ENCODE peak calls at places on chromosomes 7 and 10, in five cellular contexts. G is midbrain, P is cardiac fibroblast, E is erythroblast, O is T follicular helper cell. H is an unnamed sample.

GRCh38 chr10:73763343-73763742 is 18.5 kb upstream of the CHCHD1 start:
- DNase-seq in P (no peak), E (no peak), G (no peak), O (no peak), H (peak)

GRCh38 chr10:81920213-81920829 is 45.3 kb downstream of the NRG3 start:
- DNase-seq in G (no peak), P (peak), O (no peak), E (peak), H (no peak)

GRCh38 chr7:107708956-107709355 is 35.0 kb upstream of the CBLL1 start:
- DNase-seq in E (no peak), P (peak), G (no peak), O (no peak), H (no peak)

GRCh38 chr7:48147078-48147591 is 24.1 kb upstream of the ABCA13 start:
- DNase-seq in E (no peak), G (no peak), O (no peak), P (no peak), H (no peak)

GRCh38 chr7:5139998-5140397 is 50.0 kb upstream of the WIPI2 start:
- DNase-seq in G (peak), O (no peak), P (peak), E (peak), H (no peak)

GRCh38 chr7:107404740-107405537 is 64.9 kb upstream of the GPR22 start:
- DNase-seq in E (no peak), P (no peak), G (peak), O (no peak), H (no peak)

GRCh38 chr10:131698986-131699385 is 201.8 kb upstream of the PPP2R2D start:
- DNase-seq in O (no peak), G (no peak), P (no peak), E (no peak), H (no peak)

GRCh38 chr7:157585113-157585861 is 248.5 kb downstream of the DNAJB6 start:
- DNase-seq in O (no peak), G (no peak), E (no peak), P (no peak), H (no peak)

GRCh38 chr10:4354382-4354812 is 471.6 kb upstream of the AKR1E2 start:
- DNase-seq in P (peak), O (no peak), G (no peak), E (no peak), H (no peak)

GRCh38 chr10:133353202-133353959 is 4.4 kb downstream of the FUOM start:
- DNase-seq in P (no peak), G (no peak), E (no peak), O (no peak), H (no peak)

GRCh38 chr7:131655866-131656265 is 99.4 kb upstream of the PODXL start:
- DNase-seq in O (no peak), P (no peak), E (no peak), G (no peak), H (no peak)

GRCh38 chr7:56097700-56098099 is 4.9 kb upstream of the PHKG1 start:
- DNase-seq in G (no peak), O (no peak), E (peak), P (peak), H (no peak)

GRCh38 chr7:2504128-2504817 is 15.3 kb upstream of the LFNG start:
- DNase-seq in P (no peak), E (no peak), G (no peak), O (no peak), H (no peak)

GRCh38 chr10:132929953-132930640 is 12.3 kb downstream of the CFAP46 start:
- DNase-seq in E (no peak), G (no peak), O (no peak), P (no peak), H (no peak)

GRCh38 chr10:117541909-117542705 is 439 bp upstream of the EMX2 start:
- DNase-seq in E (peak), P (peak), G (peak), O (no peak), H (no peak)

GRCh38 chr7:103810112-103810744 is 179.2 kb downstream of the RELN start:
- DNase-seq in E (peak), P (peak), G (no peak), O (no peak), H (no peak)

GRCh38 chr7:127208351-127208750 is 44.4 kb downstream of the GRM8 start:
- DNase-seq in O (no peak), E (no peak), G (no peak), P (no peak), H (no peak)

GRCh38 chr10:6204341-6205191 is 1.8 kb downstream of the PFKFB3 start:
- DNase-seq in O (no peak), P (peak), G (peak), E (no peak), H (no peak)

GRCh38 chr7:89623018-89623672 is 531.1 kb upstream of the STEAP1 start:
- DNase-seq in E (peak), P (peak), G (peak), O (no peak), H (no peak)

GRCh38 chr7:100696123-100696521 is 2.1 kb upstream of the GIGYF1 start:
- DNase-seq in O (no peak), E (no peak), G (no peak), P (no peak), H (no peak)

GRCh38 chr10:87578799-87579401 is 74.2 kb downstream of the MINPP1 start:
- DNase-seq in E (no peak), G (no peak), O (no peak), P (peak), H (no peak)

GRCh38 chr10:19819419-19820033 is 3.3 kb downstream of the PLXDC2 start:
- DNase-seq in O (no peak), P (peak), G (peak), E (peak), H (no peak)

GRCh38 chr10:58517071-58517470 is 4.4 kb downstream of the BICC1 start:
- DNase-seq in P (no peak), E (no peak), O (no peak), G (no peak), H (no peak)

GRCh38 chr7:36747251-36747968 is 23.1 kb upstream of the AOAH start:
- DNase-seq in P (peak), G (no peak), O (no peak), E (no peak), H (no peak)

GRCh38 chr10:126502481-126502880 is 114.2 kb upstream of the ADAM12 start:
- DNase-seq in P (peak), E (no peak), O (no peak), G (no peak), H (no peak)

GRCh38 chr10:79185067-79185774 is 116.5 kb downstream of the ZMIZ1 start:
- DNase-seq in E (no peak), O (no peak), G (no peak), P (no peak), H (no peak)

GRCh38 chr7:30584415-30584814 is 10.3 kb upstream of the GARS1 start:
- DNase-seq in E (no peak), G (no peak), O (no peak), P (no peak), H (no peak)

GRCh38 chr10:116694253-116694926 is 48.0 kb downstream of the HSPA12A start:
- DNase-seq in P (no peak), O (no peak), E (no peak), G (no peak), H (no peak)

GRCh38 chr7:24741691-24742639 is 15.3 kb downstream of the GSDME start:
- DNase-seq in E (no peak), P (peak), G (no peak), O (no peak), H (no peak)

GRCh38 chr10:59332581-59332980 is 29.8 kb downstream of the FAM13C start:
- DNase-seq in G (no peak), P (no peak), E (no peak), O (no peak), H (no peak)

GRCh38 chr10:11424456-11425287 is 186.8 kb downstream of the USP6NL start:
- DNase-seq in E (peak), G (peak), P (peak), O (no peak), H (no peak)

GRCh38 chr10:96627292-96627691 is 40.5 kb upstream of the TM9SF3 start:
- DNase-seq in O (no peak), G (no peak), P (no peak), E (no peak), H (no peak)

GRCh38 chr7:135758531-135758932 is 9.9 kb upstream of the FAM180A start:
- DNase-seq in O (no peak), P (peak), E (peak), G (no peak), H (no peak)

GRCh38 chr7:112069879-112070321 is 136.3 kb downstream of the DOCK4 start:
- DNase-seq in P (peak), G (no peak), E (no peak), O (no peak), H (no peak)

GRCh38 chr7:69996132-69996531 is 397.9 kb downstream of the AUTS2 start:
- DNase-seq in E (no peak), O (no peak), P (no peak), G (no peak), H (no peak)